ENCODE peak calls at places on chromosomes 12 and 14, in five cellular contexts. B is epithelial cell of proximal tubule, H is lower leg skin, O is epithelial cell of esophagus, J is brain microvascular endothelial cell. L is an unnamed sample.

GRCh38 chr12:91361864-91362263 is 179.2 kb upstream of the DCN start:
- DNase-seq in J (no peak), O (peak; percentile 54), B (no peak), H (no peak), L (no peak)

GRCh38 chr12:14769462-14769836 is 33.8 kb downstream of the WBP11 start:
- DNase-seq in J (no peak), O (no peak), H (peak; percentile 89), B (no peak), L (no peak)

GRCh38 chr12:102618197-102618897 is 138.0 kb upstream of the IGF1 start:
- DNase-seq in B (no peak), H (no peak), J (no peak), O (no peak), L (no peak)

GRCh38 chr12:117501470-117501869 is 140.0 kb upstream of the NOS1 start:
- DNase-seq in O (no peak), J (no peak), B (no peak), H (no peak), L (no peak)

GRCh38 chr12:104480826-104481457 is 24.2 kb downstream of the CHST11 start:
- DNase-seq in H (peak; percentile 83), J (peak; percentile 90), B (no peak), O (peak; percentile 49), L (no peak)

GRCh38 chr14:81352413-81352812 is 47.7 kb downstream of the STON2 start:
- DNase-seq in J (no peak), B (no peak), O (no peak), H (no peak), L (no peak)

GRCh38 chr12:126385785-126386184 is 1320.5 kb downstream of the AACS start:
- DNase-seq in H (no peak), O (no peak), B (no peak), J (no peak), L (peak; percentile 56)

GRCh38 chr14:103519043-103519836 is 3.4 kb downstream of the CKB start:
- DNase-seq in H (no peak), B (no peak), J (no peak), O (no peak), L (no peak)

GRCh38 chr12:44372259-44372658 is 503.9 kb downstream of the NELL2 start:
- DNase-seq in H (no peak), B (no peak), J (no peak), O (peak; percentile 93), L (no peak)

GRCh38 chr14:93987376-93987775 is 9.7 kb upstream of the CCDC197 start:
- DNase-seq in H (no peak), B (no peak), J (no peak), O (peak; percentile 22), L (no peak)

GRCh38 chr12:82517027-82517426 is 158.7 kb downstream of the METTL25 start:
- DNase-seq in B (no peak), J (peak; percentile 29), O (peak; percentile 38), H (no peak), L (no peak)
- TF ChIP-seq CTCF in B (peak; percentile 70), J (peak; percentile 78), O (peak; percentile 64), H (no peak), L (peak; percentile 47)

GRCh38 chr12:11810962-11811361 is 161.5 kb downstream of the ETV6 start:
- DNase-seq in O (no peak), H (no peak), B (no peak), J (no peak), L (no peak)

GRCh38 chr12:11815397-11815796 is 165.9 kb downstream of the ETV6 start:
- DNase-seq in B (no peak), O (peak; percentile 62), J (no peak), H (no peak), L (no peak)

GRCh38 chr12:11813422-11813813 is 163.9 kb downstream of the ETV6 start:
- DNase-seq in H (no peak), B (no peak), O (no peak), J (no peak), L (no peak)

GRCh38 chr12:11814362-11814761 is 164.9 kb downstream of the ETV6 start:
- DNase-seq in J (peak; percentile 76), O (peak; percentile 80), H (no peak), B (no peak), L (no peak)

DNA sequence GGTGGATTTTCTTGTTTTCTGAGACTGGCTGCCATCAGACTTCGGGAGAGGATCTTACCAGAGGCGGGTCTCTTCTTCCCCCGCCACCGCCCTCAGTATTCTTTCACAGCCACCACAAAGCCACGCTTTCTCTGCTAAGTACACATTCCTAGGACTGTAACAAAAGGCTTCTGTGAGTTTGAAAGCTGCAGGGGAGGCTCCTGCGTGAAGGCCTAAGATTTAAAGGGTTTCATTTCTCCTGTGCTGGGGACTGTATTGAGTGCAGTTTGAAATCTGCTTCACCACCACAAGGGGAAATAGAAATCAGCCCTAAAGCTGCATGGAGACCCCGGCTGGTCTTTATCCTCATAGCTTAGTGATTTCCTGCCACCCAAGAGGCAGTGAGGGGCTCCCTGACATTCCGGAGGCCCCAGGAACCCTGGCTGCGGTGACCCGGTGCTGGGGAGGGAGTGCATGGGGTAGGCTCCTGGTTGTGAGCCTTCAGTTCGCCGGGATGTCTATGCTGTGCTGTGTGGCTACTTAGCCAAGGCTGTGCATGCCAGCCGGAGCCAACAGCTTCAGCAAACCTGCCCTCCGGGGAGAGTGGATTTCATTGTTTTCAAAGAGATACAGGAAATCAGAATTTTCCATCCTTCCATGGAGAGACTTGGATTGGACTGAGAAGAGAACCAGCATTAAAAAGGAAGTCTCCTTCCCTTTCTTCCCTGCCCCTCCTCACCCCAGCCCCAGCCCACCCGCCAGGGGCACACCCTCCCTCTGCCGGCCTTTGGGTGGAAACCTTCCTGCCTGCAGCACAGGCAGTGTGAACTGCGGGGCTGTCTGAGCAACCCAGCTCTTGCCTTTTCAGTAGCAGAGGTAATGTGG is 163.3 kb downstream of the ETV6 start:
- DNase-seq in J (no peak), O (peak; percentile 22), H (peak; percentile 90), B (no peak), L (no peak)
- TF ChIP-seq CTCF in J (peak; percentile 45), O (no peak), H (no peak), B (no peak), L (no peak)

GRCh38 chr12:48865441-48866290 is at the start of gene RND1:
- DNase-seq in H (peak; percentile 97), B (peak; percentile 71), O (peak; percentile 96), J (peak; percentile 90), L (peak; percentile 66)
- TF ChIP-seq CTCF in H (no peak), B (peak; percentile 17), O (no peak), J (no peak), L (no peak)

DNA sequence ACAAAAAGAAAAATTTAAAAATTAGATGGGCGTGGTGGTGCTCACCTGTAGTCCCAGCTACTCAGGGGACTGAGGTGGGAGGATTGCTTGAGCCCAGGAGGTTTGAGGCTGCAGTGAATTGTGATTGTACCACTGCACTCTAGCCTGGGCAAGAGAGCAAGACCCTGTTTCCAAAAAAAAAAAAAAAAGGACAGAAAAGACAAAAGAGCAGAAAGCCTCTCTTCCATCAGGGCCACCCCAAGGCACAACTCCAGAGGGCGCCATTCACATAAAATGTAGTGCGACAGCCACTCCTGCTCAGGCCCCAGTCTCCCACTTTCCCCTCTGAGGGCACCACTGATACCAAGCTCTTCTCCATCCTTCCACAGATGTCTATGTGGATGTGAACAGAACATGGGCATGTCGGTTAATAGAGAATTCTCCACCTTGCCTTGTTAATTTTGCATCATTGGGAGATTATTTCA is 41.8 kb downstream of the DGLUCY start:
- DNase-seq in H (no peak), O (no peak), J (no peak), B (no peak), L (no peak)
- TF ChIP-seq CTCF in H (no peak), O (no peak), J (peak; percentile 8), B (no peak), L (no peak)

DNA sequence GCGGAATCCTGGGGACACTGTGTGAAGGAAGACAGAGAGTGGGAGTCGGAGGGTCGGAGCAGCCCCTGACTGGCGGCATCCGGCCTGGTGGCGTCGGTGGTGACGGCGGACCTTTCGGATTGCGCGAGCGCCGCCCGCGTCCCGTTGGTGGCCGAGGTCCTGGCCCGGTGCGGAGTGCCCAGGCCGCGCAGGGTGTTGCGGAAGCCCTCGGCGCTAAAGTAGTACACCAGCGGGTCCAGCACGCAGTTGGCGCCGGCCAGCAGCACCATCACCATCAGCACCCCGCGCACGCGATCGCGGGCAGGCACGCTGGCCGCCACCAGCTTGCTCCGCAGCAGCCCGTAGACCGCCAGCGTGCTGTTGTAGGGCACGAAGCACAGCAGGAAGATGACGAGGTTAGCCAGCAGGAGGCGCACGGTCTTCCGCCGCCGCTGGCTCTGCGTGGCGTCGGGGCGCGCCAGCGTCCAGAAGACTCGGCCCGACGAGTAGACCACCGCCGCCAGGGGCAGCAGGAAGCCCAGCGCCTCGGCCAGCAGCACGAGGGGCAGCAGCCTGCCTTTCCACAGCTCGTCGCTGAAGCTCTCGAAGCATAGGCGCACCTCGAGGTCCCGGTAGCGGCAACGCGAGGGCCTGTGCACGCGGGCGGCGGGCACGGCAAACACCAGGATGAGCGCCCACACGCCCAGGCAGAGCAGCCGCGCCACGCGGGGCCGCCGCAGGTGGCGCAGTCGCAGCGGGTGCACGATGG is 13.1 kb upstream of the CHD4 start:
- DNase-seq in O (peak; percentile 45), H (no peak), B (no peak), J (no peak), L (no peak)
- TF ChIP-seq CTCF in O (peak; percentile 42), H (no peak), B (peak; percentile 57), J (peak; percentile 67), L (peak; percentile 42)

GRCh38 chr14:37709419-37710195 is 114.2 kb downstream of the TTC6 start:
- DNase-seq in O (peak; percentile 30), B (no peak), J (peak; percentile 13), H (no peak), L (no peak)
- TF ChIP-seq CTCF in O (peak; percentile 51), B (peak; percentile 60), J (peak; percentile 38), H (no peak), L (peak; percentile 39)

DNA sequence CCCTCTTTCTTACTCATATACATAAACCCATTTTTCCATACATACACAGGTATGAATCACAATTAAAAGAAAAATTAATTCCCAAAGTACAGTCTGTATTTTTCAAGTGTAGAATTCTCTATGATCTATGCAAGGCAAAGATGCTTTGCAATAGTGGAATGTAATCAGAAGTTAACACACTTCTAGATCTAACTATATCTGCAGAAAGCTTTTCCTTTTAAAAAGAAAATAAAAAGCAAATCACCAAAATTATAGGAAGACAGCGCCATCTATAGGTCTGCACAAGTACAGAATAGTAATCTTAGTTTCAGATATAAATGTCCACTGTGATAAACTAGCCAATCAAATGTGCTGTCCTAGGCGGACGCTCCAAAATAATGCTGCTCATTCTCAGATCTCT is 22.0 kb downstream of the SLC25A21 start:
- DNase-seq in B (no peak), O (peak; percentile 59), J (peak; percentile 14), H (no peak), L (peak; percentile 36)
- TF ChIP-seq CTCF in B (peak; percentile 65), O (peak; percentile 61), J (peak; percentile 50), H (no peak), L (peak; percentile 64)

GRCh38 chr14:91363776-91364523 is 53.7 kb downstream of the CCDC88C start:
- DNase-seq in J (no peak), O (no peak), H (no peak), B (no peak), L (no peak)
- TF ChIP-seq CTCF in J (no peak), O (no peak), H (no peak), B (no peak), L (no peak)